ENCODE peak calls at places on chromosome 5, in nine cellular contexts. Y is endothelial cell of umbilical vein, O is HCT116, B is transverse colon, Q is GM12878, Z is stomach, P is sigmoid colon, C is GM23338, I is spleen. W is an unnamed sample.

GRCh38 chr5:121573844-121574243 is 277.8 kb upstream of the FTMT start:
- DNase-seq in Y (no peak), P (no peak), Q (no peak), I (no peak), O (no peak), C (no peak), Z (no peak), B (no peak), W (no peak)

GRCh38 chr5:148386041-148386440 is 2.3 kb downstream of the FBXO38 start:
- DNase-seq in B (no peak), I (no peak), C (no peak), Y (no peak), Q (no peak), Z (no peak), P (no peak), O (no peak), W (no peak)

GRCh38 chr5:67196537-67197059 is at the start of gene CD180:
- DNase-seq in Q (no peak), Z (no peak), O (no peak), Y (no peak), I (no peak), P (no peak), C (no peak), B (no peak), W (no peak)

GRCh38 chr5:133696006-133696584 is 83.8 kb upstream of the FSTL4 start:
- DNase-seq in Z (no peak), Y (no peak), C (no peak), Q (no peak), B (no peak), P (peak; percentile 24), O (no peak), I (peak; percentile 51), W (no peak)

GRCh38 chr5:76715484-76715733 is 517 bp upstream of the F2R start:
- DNase-seq in P (no peak), Y (no peak), B (no peak), Z (no peak), O (no peak), I (no peak), Q (no peak), C (no peak), W (no peak)

GRCh38 chr5:132472431-132472830 is 18.1 kb downstream of the IRF1 start:
- DNase-seq in I (peak; percentile 59), Z (peak; percentile 10), B (peak; percentile 4), P (peak; percentile 39), C (no peak), Q (no peak), O (no peak), Y (no peak), W (no peak)

GRCh38 chr5:140168371-140168770 is 6.6 kb upstream of the CYSTM1 start:
- DNase-seq in Y (no peak), O (no peak), B (no peak), Q (no peak), C (no peak), Z (no peak), I (no peak), P (no peak), W (no peak)

GRCh38 chr5:1409386-1410110 is 35.7 kb downstream of the SLC6A3 start:
- DNase-seq in B (no peak), Y (peak; percentile 7), I (peak; percentile 66), C (peak; percentile 78), P (peak; percentile 52), Z (no peak), O (no peak), Q (no peak), W (peak; percentile 3)

GRCh38 chr5:167602077-167602476 is 689.4 kb upstream of the WWC1 start:
- DNase-seq in I (no peak), O (no peak), C (peak; percentile 21), P (no peak), Z (no peak), Q (no peak), Y (no peak), B (no peak), W (no peak)

GRCh38 chr5:179185256-179186091 is 125.3 kb downstream of the ZNF354C start:
- DNase-seq in P (no peak), O (no peak), Z (no peak), B (no peak), I (peak; percentile 65), C (no peak), Y (no peak), Q (no peak), W (no peak)

GRCh38 chr5:39024005-39024404 is 50.2 kb downstream of the RICTOR start:
- DNase-seq in Q (no peak), Z (no peak), Y (no peak), B (no peak), I (peak; percentile 63), P (no peak), C (peak; percentile 29), O (no peak), W (no peak)

GRCh38 chr5:32098806-32099435 is 75.2 kb downstream of the GOLPH3 start:
- DNase-seq in Z (peak; percentile 16), Y (peak; percentile 97), I (no peak), C (no peak), P (no peak), Q (no peak), O (no peak), B (no peak), W (no peak)
- TF ChIP-seq POLR2AphosphoS5 in Z (no peak), Y (peak; percentile 66), I (no peak), C (no peak), P (no peak), Q (no peak), O (no peak), B (peak; percentile 4), W (no peak)

GRCh38 chr5:157994906-157995519 is 136.1 kb upstream of the CLINT1 start:
- DNase-seq in C (peak; percentile 92), Z (peak; percentile 79), B (peak; percentile 77), O (peak; percentile 46), Q (peak; percentile 3), I (peak; percentile 81), P (peak; percentile 88), Y (peak; percentile 63), W (no peak)

GRCh38 chr5:157998021-157998504 is 139.1 kb upstream of the CLINT1 start:
- DNase-seq in B (no peak), Q (no peak), Y (no peak), O (no peak), I (no peak), P (no peak), Z (no peak), C (no peak), W (peak; percentile 4)

GRCh38 chr5:157993201-157993600 is 134.3 kb upstream of the CLINT1 start:
- DNase-seq in O (no peak), C (no peak), Q (no peak), I (no peak), P (no peak), Z (no peak), Y (no peak), B (no peak), W (no peak)

GRCh38 chr5:157990583-157991181 is 131.7 kb upstream of the CLINT1 start:
- DNase-seq in Y (no peak), C (no peak), O (no peak), I (no peak), B (no peak), Z (no peak), Q (no peak), P (no peak), W (no peak)

DNA sequence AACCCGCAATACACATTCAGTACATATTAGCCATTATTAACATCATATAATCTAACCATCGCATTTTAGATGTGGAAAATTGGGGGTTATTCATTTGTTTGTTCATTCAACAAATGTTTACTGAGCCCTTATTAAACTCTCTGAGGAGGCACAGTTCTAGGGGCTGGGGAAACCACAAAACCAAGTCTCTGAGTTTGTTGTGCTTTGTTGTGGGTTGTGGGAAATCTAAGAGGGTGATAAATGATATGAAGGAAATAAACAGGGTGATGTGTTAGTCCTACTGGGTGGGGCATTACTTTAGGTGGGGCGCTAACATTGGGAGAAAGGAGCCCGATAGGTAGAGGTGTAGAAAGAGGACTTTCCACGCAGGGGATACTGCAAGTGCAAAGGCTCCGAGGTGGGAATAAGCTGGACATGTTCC is 135.3 kb upstream of the CLINT1 start:
- DNase-seq in C (no peak), B (no peak), Q (no peak), Z (no peak), P (no peak), O (no peak), I (no peak), Y (no peak), W (no peak)
- H3K4me3 ChIP-seq in C (no peak overlapping the region), B (no peak overlapping the region), Q (no peak overlapping the region), Z (no peak overlapping the region), P (no peak overlapping the region), O (no peak overlapping the region), I (no peak overlapping the region), Y (no peak overlapping the region), W (no peak overlapping the region)

GRCh38 chr5:177427211-177427822 is 841 bp downstream of the GRK6 start:
- DNase-seq in I (peak; percentile 82), Z (no peak), C (no peak), Q (no peak), B (no peak), P (no peak), O (no peak), Y (peak; percentile 13), W (no peak)
- TF ChIP-seq POLR2AphosphoS5 in I (no peak), Z (no peak), C (no peak), Q (peak; percentile 49), B (no peak), P (no peak), O (peak; percentile 35), Y (no peak), W (no peak)

GRCh38 chr5:114360816-114361723 is 800 bp upstream of the KCNN2 start:
- DNase-seq in P (no peak), Z (no peak), I (peak; percentile 74), C (peak; percentile 89), Y (no peak), Q (no peak), B (no peak), O (no peak), W (peak; percentile 58)

GRCh38 chr5:114362197-114362976 is 517 bp downstream of the KCNN2 start:
- DNase-seq in I (peak; percentile 74), Y (no peak), O (no peak), B (no peak), Q (no peak), C (peak; percentile 68), P (no peak), Z (no peak), W (no peak)

GRCh38 chr5:114361724-114362196 is at the start of gene KCNN2:
- DNase-seq in O (no peak), I (peak; percentile 85), Q (peak; percentile 26), Y (peak; percentile 71), P (peak; percentile 90), B (peak; percentile 77), C (peak; percentile 95), Z (peak; percentile 74), W (peak; percentile 92)

GRCh38 chr5:114363837-114364236 is 2.0 kb downstream of the KCNN2 start:
- DNase-seq in Y (no peak), O (no peak), P (no peak), Z (no peak), C (peak; percentile 49), I (no peak), Q (no peak), B (no peak), W (no peak)

DNA sequence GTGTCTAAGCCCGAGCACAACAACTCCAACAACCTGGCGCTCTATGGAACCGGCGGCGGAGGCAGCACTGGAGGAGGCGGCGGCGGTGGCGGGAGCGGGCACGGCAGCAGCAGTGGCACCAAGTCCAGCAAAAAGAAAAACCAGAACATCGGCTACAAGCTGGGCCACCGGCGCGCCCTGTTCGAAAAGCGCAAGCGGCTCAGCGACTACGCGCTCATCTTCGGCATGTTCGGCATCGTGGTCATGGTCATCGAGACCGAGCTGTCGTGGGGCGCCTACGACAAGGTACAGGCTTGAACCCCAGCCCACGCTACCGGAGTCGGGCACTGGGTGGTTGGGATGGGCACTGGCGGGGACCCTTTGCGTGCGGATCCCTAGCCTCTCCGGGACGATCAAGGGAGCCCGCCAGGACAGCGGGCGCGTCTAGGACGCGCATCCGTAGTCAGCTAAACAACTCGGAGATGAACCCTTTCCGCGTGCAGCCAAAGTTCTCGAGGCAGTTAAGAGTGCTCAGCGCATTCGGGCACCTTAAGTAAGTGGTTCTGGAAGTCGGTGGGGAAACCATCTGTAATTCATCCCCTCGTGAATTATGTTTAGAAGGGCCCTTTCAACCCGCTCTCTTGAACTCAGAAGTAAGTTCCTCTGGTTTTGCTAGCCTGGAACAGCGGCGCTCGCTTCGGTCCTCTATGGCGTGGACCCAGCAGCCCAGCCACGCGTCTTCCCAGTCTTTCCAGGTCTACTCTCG is 1.3 kb downstream of the KCNN2 start:
- DNase-seq in Q (no peak), P (no peak), Y (no peak), Z (no peak), O (no peak), B (no peak), C (peak; percentile 43), I (no peak), W (no peak)
- H3K4me3 ChIP-seq in Q (no peak overlapping the region), P (peak overlapping the region; percentile 77), Y (no peak overlapping the region), Z (peak overlapping the region; percentile 75), O (no peak overlapping the region), B (peak overlapping the region; percentile 58), C (peak overlapping the region; percentile 77), I (peak overlapping the region; percentile 1), W (peak overlapping the region; percentile 85)